ENCODE peak calls at places on chromosomes 5 and 9, in seven cellular contexts. X is HepG2, H is HCT116, Z is GM12878, R is H1, T is SK-N-SH, V is K562. O is an unnamed sample.

GRCh38 chr5:24909210-24909609 is 264.4 kb upstream of the CDH10 start:
- DNase-seq in X (no peak), H (no peak), Z (no peak), R (no peak), T (no peak), V (no peak), O (no peak)

GRCh38 chr9:75378036-75378435 is 289.7 kb downstream of the OSTF1 start:
- DNase-seq in X (no peak), H (no peak), Z (no peak), R (no peak), T (no peak), V (no peak), O (no peak)

GRCh38 chr5:122101636-122102285 is 23.7 kb upstream of the LOX start:
- DNase-seq in X (peak; percentile 23), H (peak; percentile 26), Z (no peak), R (no peak), T (peak; percentile 23), V (peak; percentile 57), O (peak; percentile 5)

GRCh38 chr5:1038417-1039209 is 30.0 kb downstream of the NKD2 start:
- DNase-seq in X (no peak), H (no peak), Z (no peak), R (no peak), T (peak; percentile 10), V (no peak), O (no peak)

GRCh38 chr5:6359941-6360683 is 18.2 kb downstream of the MED10 start:
- DNase-seq in X (no peak), H (no peak), Z (no peak), R (no peak), T (peak; percentile 46), V (no peak), O (no peak)

GRCh38 chr5:103562453-103563157 is at the start of gene NUDT12:
- DNase-seq in X (peak; percentile 39), H (peak; percentile 69), Z (peak; percentile 42), R (peak; percentile 76), T (peak; percentile 89), V (peak; percentile 82), O (peak; percentile 84)

GRCh38 chr5:41878173-41878572 is 7.9 kb upstream of the OXCT1 start:
- DNase-seq in X (no peak), H (no peak), Z (no peak), R (no peak), T (no peak), V (no peak), O (no peak)

GRCh38 chr5:143922718-143923117 is 110.8 kb downstream of the HMHB1 start:
- DNase-seq in X (no peak), H (no peak), Z (no peak), R (no peak), T (no peak), V (no peak), O (no peak)

GRCh38 chr5:115600771-115601170 is 1.5 kb downstream of the TICAM2 start:
- DNase-seq in X (no peak), H (no peak), Z (no peak), R (no peak), T (no peak), V (no peak), O (no peak)

GRCh38 chr9:13033959-13034695 is 245.4 kb downstream of the MPDZ start:
- DNase-seq in X (peak; percentile 38), H (peak; percentile 51), Z (no peak), R (peak; percentile 84), T (peak; percentile 87), V (peak; percentile 66), O (peak; percentile 30)

GRCh38 chr5:75985077-75985476 is 98.1 kb upstream of the SV2C start:
- DNase-seq in X (no peak), H (no peak), Z (no peak), R (no peak), T (no peak), V (no peak), O (no peak)

GRCh38 chr5:142906863-142907671 is 136.9 kb downstream of the ARHGAP26 start:
- DNase-seq in X (no peak), H (no peak), Z (no peak), R (no peak), T (no peak), V (no peak), O (no peak)

GRCh38 chr9:20823051-20823450 is 139.0 kb downstream of the FOCAD start:
- DNase-seq in X (no peak), H (no peak), Z (no peak), R (no peak), T (no peak), V (no peak), O (no peak)
- TF ChIP-seq JUND in X (no peak), H (no peak), Z (no peak), R (no peak), T (no peak), V (no peak), O (no peak)

GRCh38 chr5:56913766-56914165 is 4.4 kb downstream of the SETD9 start:
- DNase-seq in X (no peak), H (no peak), Z (no peak), R (no peak), T (no peak), V (no peak), O (no peak)

GRCh38 chr5:56908942-56909293 is 478 bp upstream of the SETD9 start:
- DNase-seq in X (no peak), H (peak; percentile 12), Z (no peak), R (no peak), T (no peak), V (no peak), O (no peak)

GRCh38 chr5:56914678-56915077 is 5.3 kb downstream of the SETD9 start:
- DNase-seq in X (no peak), H (no peak), Z (no peak), R (no peak), T (peak; percentile 42), V (no peak), O (no peak)

GRCh38 chr5:56909294-56910122 is at the start of gene SETD9:
- DNase-seq in X (peak; percentile 93), H (peak; percentile 88), Z (peak; percentile 86), R (peak; percentile 96), T (peak; percentile 98), V (peak; percentile 98), O (peak; percentile 92)

GRCh38 chr5:56910123-56910951 is 941 bp downstream of the SETD9 start:
- DNase-seq in X (peak; percentile 61), H (no peak), Z (no peak), R (no peak), T (peak; percentile 36), V (peak; percentile 68), O (no peak)
- TF ChIP-seq JUND in X (no peak), H (no peak), Z (no peak), R (no peak), T (no peak), V (no peak), O (no peak)

GRCh38 chr9:137082222-137082924 is 4.4 kb upstream of the MAN1B1 start:
- DNase-seq in X (no peak), H (no peak), Z (no peak), R (no peak), T (no peak), V (no peak), O (no peak)
- TF ChIP-seq JUND in X (no peak), H (no peak), Z (no peak), R (no peak), T (no peak), V (no peak), O (no peak)

GRCh38 chr5:177545487-177546261 is 8.7 kb downstream of the FAM193B start:
- DNase-seq in X (no peak), H (no peak), Z (no peak), R (no peak), T (no peak), V (no peak), O (no peak)

GRCh38 chr5:177542816-177543472 is 11.4 kb downstream of the FAM193B start:
- DNase-seq in X (no peak), H (no peak), Z (no peak), R (no peak), T (no peak), V (no peak), O (no peak)

GRCh38 chr5:177547736-177548135 is 6.6 kb downstream of the FAM193B start:
- DNase-seq in X (no peak), H (no peak), Z (no peak), R (no peak), T (no peak), V (no peak), O (no peak)

GRCh38 chr5:177550120-177550519 is 4.2 kb downstream of the FAM193B start:
- DNase-seq in X (no peak), H (no peak), Z (no peak), R (no peak), T (no peak), V (no peak), O (no peak)

DNA sequence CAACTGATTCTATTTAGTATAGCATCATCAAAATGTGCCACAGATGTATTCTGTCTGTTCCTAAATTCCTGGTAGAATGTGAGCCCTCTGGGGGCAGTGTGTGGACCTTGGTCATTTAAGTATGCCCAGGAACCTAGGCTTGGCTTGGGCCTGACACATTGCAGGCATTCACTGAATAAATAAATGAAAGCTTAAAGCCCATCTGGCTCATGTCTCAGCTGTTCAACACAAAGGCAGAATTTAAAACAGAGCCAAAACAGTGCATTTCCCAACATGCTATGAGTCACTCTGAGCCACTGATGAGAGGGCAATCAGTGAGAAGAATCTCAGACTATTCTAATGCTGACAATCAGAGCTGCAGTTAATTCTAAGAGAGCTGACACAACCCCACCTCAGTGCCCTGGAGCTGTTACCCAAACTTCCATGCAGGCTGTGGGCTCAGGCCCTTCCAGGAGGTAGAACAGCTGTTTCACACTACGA is 8.1 kb downstream of the FAM193B start:
- DNase-seq in X (peak; percentile 93), H (no peak), Z (no peak), R (no peak), T (no peak), V (peak; percentile 18), O (no peak)
- TF ChIP-seq JUND in X (peak; percentile 69), H (no peak), Z (no peak), R (no peak), T (peak; percentile 92), V (peak; percentile 63), O (no peak)

DNA sequence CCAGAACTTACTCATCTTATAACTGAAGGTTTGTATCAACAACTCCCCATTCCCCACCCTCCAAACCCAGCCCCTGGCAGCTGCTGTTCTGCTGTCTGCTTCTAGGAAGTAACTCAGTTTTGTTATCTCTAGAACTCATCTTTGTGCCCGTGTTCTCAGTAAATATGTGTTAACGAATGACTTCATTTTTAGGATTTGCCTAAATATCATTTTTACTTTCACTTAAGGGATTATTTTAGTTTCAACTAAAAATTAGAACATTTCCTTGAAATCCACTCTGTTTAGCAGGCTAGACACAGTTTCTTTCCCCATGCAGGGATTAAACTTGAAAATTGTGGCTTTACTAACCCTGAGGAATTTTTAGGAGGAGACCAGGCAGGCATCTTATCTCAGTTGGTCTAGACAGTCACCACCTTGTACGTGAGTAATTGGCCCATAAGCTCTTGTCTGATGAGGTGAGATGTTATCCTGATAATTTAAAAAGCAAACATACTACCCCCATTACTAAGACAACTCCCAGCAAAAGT is 68.2 kb upstream of the TNFAIP8 start:
- DNase-seq in X (no peak), H (no peak), Z (no peak), R (no peak), T (no peak), V (no peak), O (no peak)
- TF ChIP-seq JUND in X (no peak), H (no peak), Z (no peak), R (no peak), T (peak; percentile 22), V (no peak), O (no peak)

DNA sequence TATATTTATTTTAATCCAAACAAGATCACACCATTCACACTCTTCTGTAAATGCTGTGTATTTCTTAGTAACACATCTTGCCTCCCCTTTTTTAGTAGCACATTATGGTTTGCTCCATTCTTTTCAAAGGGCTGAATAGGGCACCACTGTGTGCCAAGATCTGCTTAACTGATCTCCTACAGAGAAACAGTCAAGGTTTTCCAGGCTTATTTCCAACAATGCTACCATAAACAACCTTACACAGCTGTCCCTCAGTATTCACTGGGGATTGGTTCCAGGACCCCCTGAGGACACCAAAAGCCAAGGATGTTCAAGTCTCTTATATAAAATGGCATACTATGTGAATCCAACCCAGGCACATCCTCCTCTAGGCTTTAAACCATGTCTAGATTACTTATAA is 16.5 kb downstream of the GOLM1 start:
- DNase-seq in X (no peak), H (no peak), Z (no peak), R (no peak), T (no peak), V (no peak), O (no peak)
- TF ChIP-seq JUND in X (no peak), H (no peak), Z (no peak), R (no peak), T (no peak), V (no peak), O (no peak)

O was measured in T47D.